ENCODE peak calls at places on chromosome 3, in seven cellular contexts. J is fibroblast of lung, R is RWPE2, F is HCT116, B is choroid plexus epithelial cell, K is nephron progenitor cell, A is tibial artery. U is an unnamed sample.

GRCh38 chr3:140276698-140277097 is 341.7 kb downstream of the CLSTN2 start:
- DNase-seq in J (no peak), R (no peak), F (peak; percentile 12), B (peak; percentile 53), K (no peak), A (no peak), U (peak; percentile 78)

GRCh38 chr3:42820746-42821051 is 11.5 kb downstream of the ACKR2 start:
- DNase-seq in J (no peak), R (no peak), F (no peak), B (no peak), K (no peak), A (no peak), U (no peak)

GRCh38 chr3:38170722-38171121 is 5.4 kb downstream of the OXSR1 start:
- DNase-seq in J (no peak), R (no peak), F (no peak), B (no peak), K (no peak), A (no peak), U (no peak)

GRCh38 chr3:133490468-133491351 is 82.8 kb upstream of the CDV3 start:
- DNase-seq in J (no peak), R (no peak), F (no peak), B (no peak), K (no peak), A (no peak), U (no peak)

GRCh38 chr3:197878427-197878826 is 71.6 kb upstream of the RPL35A start:
- DNase-seq in J (no peak), R (no peak), F (no peak), B (no peak), K (no peak), A (no peak), U (no peak)

GRCh38 chr3:131083190-131083863 is 56.6 kb downstream of the NEK11 start:
- DNase-seq in J (peak; percentile 47), R (no peak), F (no peak), B (peak; percentile 25), K (peak; percentile 53), A (no peak), U (peak; percentile 59)

GRCh38 chr3:157865449-157865862 is 240.8 kb downstream of the SHOX2 start:
- DNase-seq in J (no peak), R (no peak), F (peak; percentile 42), B (peak; percentile 11), K (peak; percentile 67), A (no peak), U (peak; percentile 93)

GRCh38 chr3:7188551-7188950 is 327.6 kb downstream of the GRM7 start:
- DNase-seq in J (no peak), R (no peak), F (no peak), B (peak; percentile 1), K (no peak), A (no peak), U (no peak)

GRCh38 chr3:30426319-30426993 is 179.9 kb upstream of the TGFBR2 start:
- DNase-seq in J (peak; percentile 79), R (no peak), F (no peak), B (peak; percentile 96), K (no peak), A (peak; percentile 75), U (peak; percentile 48)

GRCh38 chr3:101850327-101851048 is 1.2 kb downstream of the NFKBIZ start:
- DNase-seq in J (peak; percentile 77), R (no peak), F (no peak), B (peak; percentile 88), K (no peak), A (no peak), U (no peak)

GRCh38 chr3:112038863-112039262 is 4.3 kb downstream of the TMPRSS7 start:
- DNase-seq in J (no peak), R (no peak), F (no peak), B (peak; percentile 53), K (no peak), A (no peak), U (no peak)

GRCh38 chr3:162353414-162353813 is 856.8 kb downstream of the OTOL1 start:
- DNase-seq in J (no peak), R (no peak), F (no peak), B (no peak), K (no peak), A (no peak), U (no peak)

GRCh38 chr3:159726231-159726964 is 262.2 kb upstream of the IL12A start:
- DNase-seq in J (no peak), R (peak; percentile 89), F (peak; percentile 55), B (peak; percentile 54), K (no peak), A (no peak), U (no peak)

GRCh38 chr3:39750677-39751076 is 58.7 kb upstream of the MYRIP start:
- DNase-seq in J (no peak), R (no peak), F (no peak), B (no peak), K (no peak), A (no peak), U (peak; percentile 53)

GRCh38 chr3:27880969-27881892 is 159.1 kb upstream of the EOMES start:
- DNase-seq in J (no peak), R (no peak), F (no peak), B (no peak), K (no peak), A (peak; percentile 21), U (peak; percentile 61)

GRCh38 chr3:120495809-120496208 is 45.0 kb upstream of the FSTL1 start:
- DNase-seq in J (no peak), R (no peak), F (no peak), B (no peak), K (no peak), A (no peak), U (no peak)

GRCh38 chr3:116037954-116038911 is 407.1 kb downstream of the LSAMP start:
- DNase-seq in J (no peak), R (no peak), F (no peak), B (no peak), K (no peak), A (no peak), U (no peak)

GRCh38 chr3:183330881-183331280 is 77.8 kb downstream of the B3GNT5 start:
- DNase-seq in J (no peak), R (no peak), F (no peak), B (no peak), K (no peak), A (no peak), U (peak; percentile 63)

GRCh38 chr3:8793242-8793641 is 23.8 kb upstream of the OXTR start:
- DNase-seq in J (no peak), R (no peak), F (no peak), B (peak; percentile 48), K (no peak), A (no peak), U (no peak)

GRCh38 chr3:136730595-136731273 is 21.4 kb downstream of the STAG1 start:
- DNase-seq in J (no peak), R (no peak), F (no peak), B (no peak), K (no peak), A (no peak), U (no peak)

GRCh38 chr3:59535791-59536221 is 486.0 kb upstream of the CFAP20DC start:
- DNase-seq in J (peak; percentile 9), R (no peak), F (no peak), B (peak; percentile 44), K (no peak), A (no peak), U (no peak)

GRCh38 chr3:127822836-127823589 is 698 bp upstream of the MGLL start:
- DNase-seq in J (peak; percentile 32), R (no peak), F (no peak), B (no peak), K (peak; percentile 57), A (peak; percentile 68), U (peak; percentile 66)

GRCh38 chr3:111301238-111301798 is 229.7 kb downstream of the NECTIN3 start:
- DNase-seq in J (no peak), R (no peak), F (no peak), B (no peak), K (no peak), A (no peak), U (no peak)

GRCh38 chr3:42057561-42058211 is 33.5 kb upstream of the TRAK1 start:
- DNase-seq in J (no peak), R (no peak), F (no peak), B (no peak), K (no peak), A (no peak), U (no peak)

DNA sequence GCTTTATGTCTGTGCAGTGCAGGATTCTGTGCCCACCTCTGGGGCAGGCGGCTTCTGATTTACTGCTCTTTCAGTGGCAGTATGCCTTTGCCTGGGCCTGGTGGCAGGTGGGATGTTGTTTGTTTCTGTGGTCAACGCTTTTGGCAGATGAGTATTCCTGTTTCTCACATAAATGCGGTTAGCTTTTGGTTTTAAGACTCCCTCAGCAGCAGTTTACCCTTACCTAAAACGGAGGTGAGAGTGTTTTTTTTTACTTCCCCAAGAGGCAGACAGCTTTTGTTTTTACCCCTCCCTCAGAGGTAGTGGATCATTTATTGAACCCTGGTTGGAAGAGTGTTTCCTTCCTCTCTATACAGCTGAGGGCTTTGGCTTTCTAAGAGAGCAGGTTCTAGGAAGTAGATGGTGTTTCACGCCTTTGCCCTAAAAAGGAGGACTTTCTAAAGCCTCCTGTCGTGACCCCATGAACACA is 134.1 kb upstream of the PLSCR5 start:
- DNase-seq in J (no peak), R (no peak), F (no peak), B (no peak), K (peak; percentile 2), A (no peak), U (peak; percentile 43)
- TF ChIP-seq CTCF in J (no peak), R (no peak), F (no peak), B (no peak), K (no peak), A (no peak), U (no peak)

DNA sequence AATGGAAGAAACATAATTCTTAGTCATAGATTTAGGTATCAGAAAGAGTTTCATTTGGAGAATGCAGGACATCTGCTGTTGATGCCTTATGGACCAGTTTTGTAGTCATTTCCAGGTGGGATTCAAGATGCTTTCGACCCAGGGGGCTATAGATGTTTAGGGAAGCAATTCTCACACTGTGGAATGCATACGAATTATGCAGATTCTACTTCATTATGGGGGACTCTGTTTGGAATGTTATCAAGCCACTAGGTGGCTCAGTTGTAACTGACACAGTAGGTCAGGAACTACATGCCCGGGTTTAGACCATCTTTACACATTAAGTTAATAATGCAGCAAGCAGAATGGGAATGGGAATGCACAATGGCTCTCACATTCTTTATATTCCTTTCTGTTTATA is 1359.8 kb downstream of the ZPLD1 start:
- DNase-seq in J (no peak), R (no peak), F (no peak), B (no peak), K (no peak), A (no peak), U (peak; percentile 53)
- TF ChIP-seq CTCF in J (no peak), R (peak; percentile 37), F (peak; percentile 3), B (no peak), K (peak; percentile 26), A (no peak), U (peak; percentile 67)

DNA sequence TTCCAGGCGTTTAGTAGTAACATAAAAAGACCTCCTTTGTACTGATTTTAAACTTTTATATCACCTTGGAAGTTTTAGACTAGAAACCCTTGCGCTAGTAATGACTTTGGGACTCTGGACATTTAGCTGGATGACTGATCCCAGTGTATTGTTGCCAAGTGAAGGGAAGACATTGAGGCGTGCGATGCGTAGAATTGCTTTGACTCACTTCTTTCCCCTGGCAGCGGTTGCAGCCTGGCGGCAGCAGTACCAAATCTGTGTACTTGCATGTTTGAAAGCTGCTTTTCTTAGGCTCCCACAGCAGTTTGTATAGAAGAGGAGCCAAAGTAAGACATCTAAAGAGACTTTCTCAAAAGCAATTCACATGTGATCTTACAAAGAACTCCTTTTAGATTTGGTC is 151.6 kb downstream of the BBX start:
- DNase-seq in J (peak; percentile 46), R (no peak), F (no peak), B (no peak), K (no peak), A (peak; percentile 26), U (no peak)
- TF ChIP-seq CTCF in J (no peak), R (no peak), F (no peak), B (no peak), K (no peak), A (no peak), U (no peak)

GRCh38 chr3:22795917-22796316 is 407.2 kb upstream of the UBE2E2 start:
- DNase-seq in J (no peak), R (no peak), F (no peak), B (no peak), K (no peak), A (no peak), U (no peak)
- TF ChIP-seq CTCF in J (no peak), R (no peak), F (no peak), B (no peak), K (no peak), A (no peak), U (peak; percentile 41)